ENCODE peak calls at places on chromosomes 2 and 18, in four cellular contexts. One of them, this sample, is unnamed.

GRCh38 chr18:48924621-48925601 is 25.9 kb downstream of the SMAD7 start:
- DNase-seq in psoas muscle: no peak
- DNase-seq in body of pancreas: no peak
- DNase-seq in heart left ventricle: no peak
- DNase-seq in this sample: no peak

GRCh38 chr2:54559593-54560145 is 103.5 kb downstream of the SPTBN1 start:
- DNase-seq in heart left ventricle: peak; percentile 36
- DNase-seq in body of pancreas: peak; percentile 50
- DNase-seq in psoas muscle: no peak
- DNase-seq in this sample: no peak

GRCh38 chr18:46070683-46071614 is 1.1 kb downstream of the PSTPIP2 start:
- DNase-seq in psoas muscle: no peak
- DNase-seq in body of pancreas: peak; percentile 17
- DNase-seq in heart left ventricle: no peak
- DNase-seq in this sample: no peak

GRCh38 chr2:127023504-127023903 is 83.5 kb downstream of the BIN1 start:
- DNase-seq in psoas muscle: no peak
- DNase-seq in body of pancreas: no peak
- DNase-seq in heart left ventricle: no peak
- DNase-seq in this sample: no peak

GRCh38 chr18:52700757-52701156 is 360.8 kb downstream of the DCC start:
- DNase-seq in heart left ventricle: no peak
- DNase-seq in body of pancreas: peak; percentile 2
- DNase-seq in psoas muscle: no peak
- DNase-seq in this sample: no peak

GRCh38 chr2:85425588-85425987 is 7.1 kb downstream of the SH2D6 start:
- DNase-seq in heart left ventricle: no peak
- DNase-seq in body of pancreas: peak; percentile 75
- DNase-seq in psoas muscle: no peak
- DNase-seq in this sample: no peak

GRCh38 chr2:24439971-24440340 is 51.1 kb upstream of the NCOA1 start:
- DNase-seq in psoas muscle: no peak
- DNase-seq in heart left ventricle: no peak
- DNase-seq in body of pancreas: no peak
- DNase-seq in this sample: no peak

GRCh38 chr2:235599596-235600338 is 105.9 kb downstream of the AGAP1 start:
- DNase-seq in body of pancreas: no peak
- DNase-seq in heart left ventricle: no peak
- DNase-seq in psoas muscle: no peak
- DNase-seq in this sample: no peak

GRCh38 chr2:43412121-43412753 is 183.6 kb downstream of the THADA start:
- DNase-seq in psoas muscle: no peak
- DNase-seq in body of pancreas: no peak
- DNase-seq in heart left ventricle: no peak
- DNase-seq in this sample: no peak

GRCh38 chr2:65228249-65228750 is 669 bp downstream of the ACTR2 start:
- DNase-seq in body of pancreas: no peak
- DNase-seq in heart left ventricle: no peak
- DNase-seq in psoas muscle: no peak
- DNase-seq in this sample: no peak

GRCh38 chr18:27136208-27136535 is 48.9 kb downstream of the CHST9 start:
- DNase-seq in heart left ventricle: no peak
- DNase-seq in psoas muscle: no peak
- DNase-seq in body of pancreas: peak; percentile 50
- DNase-seq in this sample: no peak

GRCh38 chr2:68747918-68748317 is 13.3 kb downstream of the ARHGAP25 start:
- DNase-seq in body of pancreas: no peak
- DNase-seq in heart left ventricle: no peak
- DNase-seq in psoas muscle: no peak
- DNase-seq in this sample: no peak

DNA sequence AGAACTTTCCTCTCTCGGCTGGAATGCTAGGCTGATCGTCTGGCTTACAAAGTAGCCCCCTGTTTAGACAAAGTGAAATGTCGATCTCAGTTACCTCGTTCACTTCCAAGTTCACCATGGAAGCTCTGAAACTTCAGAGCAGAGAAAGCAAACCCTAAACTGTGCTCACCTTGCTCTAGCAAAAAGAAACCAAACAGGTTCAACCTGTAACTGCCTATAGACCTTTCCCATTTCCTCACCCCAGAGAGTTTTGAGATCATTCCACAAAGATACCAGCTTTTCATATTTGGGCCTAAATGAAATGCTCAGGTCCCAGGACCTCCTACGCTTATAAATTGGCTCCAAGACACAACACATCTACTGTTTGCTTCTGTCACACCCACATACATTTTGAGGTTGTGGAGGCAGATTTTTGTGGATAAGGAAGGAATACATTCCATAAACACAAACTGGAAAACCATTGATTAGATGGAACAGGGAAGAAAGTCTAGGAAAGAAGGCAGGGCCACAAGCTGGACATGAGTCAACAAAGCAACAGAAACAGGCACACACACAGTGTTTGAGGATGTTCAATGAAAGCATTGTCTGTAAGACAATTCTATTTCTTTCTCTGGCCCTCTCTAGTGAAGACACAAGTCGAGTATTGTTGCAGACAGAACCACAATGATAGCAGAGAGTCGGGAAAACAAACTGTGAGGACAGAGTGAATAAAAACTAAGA is 52.8 kb upstream of the TGIF1 start:
- DNase-seq in body of pancreas: no peak
- DNase-seq in heart left ventricle: no peak
- DNase-seq in psoas muscle: no peak
- DNase-seq in this sample: peak; percentile 8
- H3K27ac ChIP-seq in body of pancreas: no peak overlapping the region
- H3K27ac ChIP-seq in heart left ventricle: no peak overlapping the region
- H3K27ac ChIP-seq in psoas muscle: no peak overlapping the region
- H3K27ac ChIP-seq in this sample: peak overlapping the region; percentile 96

GRCh38 chr2:217501887-217502286 is 500.9 kb downstream of the TNS1 start:
- DNase-seq in psoas muscle: no peak
- DNase-seq in body of pancreas: no peak
- DNase-seq in heart left ventricle: no peak
- DNase-seq in this sample: no peak
- H3K27ac ChIP-seq in psoas muscle: no peak overlapping the region
- H3K27ac ChIP-seq in body of pancreas: no peak overlapping the region
- H3K27ac ChIP-seq in heart left ventricle: no peak overlapping the region
- H3K27ac ChIP-seq in this sample: no peak overlapping the region

GRCh38 chr18:68438536-68438935 is 276.4 kb downstream of the TMX3 start:
- DNase-seq in body of pancreas: no peak
- DNase-seq in psoas muscle: no peak
- DNase-seq in heart left ventricle: no peak
- DNase-seq in this sample: no peak

GRCh38 chr18:68438983-68439382 is 275.9 kb downstream of the TMX3 start:
- DNase-seq in psoas muscle: peak; percentile 12
- DNase-seq in heart left ventricle: no peak
- DNase-seq in body of pancreas: peak; percentile 5
- DNase-seq in this sample: no peak

GRCh38 chr18:68441241-68441640 is 273.7 kb downstream of the TMX3 start:
- DNase-seq in body of pancreas: no peak
- DNase-seq in psoas muscle: no peak
- DNase-seq in heart left ventricle: no peak
- DNase-seq in this sample: no peak

GRCh38 chr18:68439672-68440071 is 275.2 kb downstream of the TMX3 start:
- DNase-seq in body of pancreas: no peak
- DNase-seq in psoas muscle: no peak
- DNase-seq in heart left ventricle: no peak
- DNase-seq in this sample: no peak

GRCh38 chr18:68440433-68440832 is 274.5 kb downstream of the TMX3 start:
- DNase-seq in body of pancreas: peak; percentile 5
- DNase-seq in heart left ventricle: no peak
- DNase-seq in psoas muscle: no peak
- DNase-seq in this sample: no peak
- H3K27ac ChIP-seq in body of pancreas: no peak overlapping the region
- H3K27ac ChIP-seq in heart left ventricle: no peak overlapping the region
- H3K27ac ChIP-seq in psoas muscle: no peak overlapping the region
- H3K27ac ChIP-seq in this sample: no peak overlapping the region

GRCh38 chr2:230868947-230869690 is 4.4 kb downstream of the ITM2C start:
- DNase-seq in psoas muscle: no peak
- DNase-seq in heart left ventricle: no peak
- DNase-seq in body of pancreas: no peak
- DNase-seq in this sample: no peak
- H3K27ac ChIP-seq in psoas muscle: no peak overlapping the region
- H3K27ac ChIP-seq in heart left ventricle: peak overlapping the region; percentile 73
- H3K27ac ChIP-seq in body of pancreas: peak overlapping the region; percentile 13
- H3K27ac ChIP-seq in this sample: peak overlapping the region; percentile 73

GRCh38 chr2:180203972-180204371 is 196.9 kb upstream of the CWC22 start:
- DNase-seq in heart left ventricle: no peak
- DNase-seq in psoas muscle: peak; percentile 25
- DNase-seq in body of pancreas: peak; percentile 20
- DNase-seq in this sample: no peak
- H3K27ac ChIP-seq in heart left ventricle: no peak overlapping the region
- H3K27ac ChIP-seq in psoas muscle: no peak overlapping the region
- H3K27ac ChIP-seq in body of pancreas: no peak overlapping the region
- H3K27ac ChIP-seq in this sample: peak overlapping the region; percentile 22

GRCh38 chr2:66576381-66577330 is 141.7 kb downstream of the MEIS1 start:
- DNase-seq in heart left ventricle: no peak
- DNase-seq in psoas muscle: peak; percentile 27
- DNase-seq in body of pancreas: peak; percentile 76
- DNase-seq in this sample: no peak

GRCh38 chr2:66573412-66573811 is 138.5 kb downstream of the MEIS1 start:
- DNase-seq in psoas muscle: no peak
- DNase-seq in heart left ventricle: no peak
- DNase-seq in body of pancreas: peak; percentile 55
- DNase-seq in this sample: no peak

GRCh38 chr2:66575625-66576371 is 140.9 kb downstream of the MEIS1 start:
- DNase-seq in psoas muscle: peak; percentile 40
- DNase-seq in body of pancreas: peak; percentile 53
- DNase-seq in heart left ventricle: peak; percentile 32
- DNase-seq in this sample: no peak

GRCh38 chr2:66573866-66574265 is 138.9 kb downstream of the MEIS1 start:
- DNase-seq in heart left ventricle: no peak
- DNase-seq in body of pancreas: peak; percentile 26
- DNase-seq in psoas muscle: no peak
- DNase-seq in this sample: no peak

DNA sequence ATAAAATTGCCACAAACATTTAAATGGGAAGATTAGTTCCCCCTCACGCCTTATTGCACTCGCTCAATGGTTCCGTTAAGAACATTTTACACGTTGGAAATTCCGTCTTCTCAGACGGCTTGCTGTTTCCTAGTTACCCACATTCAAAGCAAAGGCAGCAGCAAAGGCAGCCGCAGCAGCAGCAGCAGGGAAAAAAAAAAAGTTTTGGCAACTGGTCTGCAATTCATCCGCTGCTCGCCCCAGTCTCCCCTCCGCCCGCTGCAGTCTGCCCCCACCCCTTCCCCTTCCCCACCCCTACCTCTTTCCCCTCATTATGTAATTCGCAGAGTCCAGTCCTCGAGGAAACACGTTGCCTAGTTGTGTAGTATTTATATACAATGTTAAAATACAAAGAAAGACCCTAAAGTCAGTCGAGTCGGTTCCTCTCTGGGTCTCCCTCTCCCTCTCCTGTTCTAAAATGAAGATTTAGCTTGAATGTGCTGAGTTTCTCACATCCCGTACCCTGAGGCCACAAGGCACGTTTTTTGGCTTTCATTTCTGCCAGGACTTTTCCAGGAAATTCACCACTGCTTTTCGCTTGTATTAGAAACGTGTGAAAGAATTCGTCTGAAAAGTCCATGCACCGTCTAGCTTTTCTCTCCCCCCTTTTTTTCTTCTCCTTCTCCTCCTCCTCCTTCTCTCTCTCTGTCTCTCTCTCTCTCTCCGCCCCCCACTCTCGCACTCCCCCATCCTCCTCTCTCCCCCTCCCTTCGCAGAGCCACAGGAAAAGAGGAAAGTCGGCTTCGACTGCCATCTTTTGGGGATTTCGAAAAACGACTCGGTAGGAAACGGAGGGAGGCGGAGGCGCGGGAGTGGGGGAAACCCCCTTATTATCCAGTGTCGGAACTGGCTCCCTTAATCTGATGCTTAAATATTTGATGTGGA is 140.0 kb downstream of the MEIS1 start:
- DNase-seq in heart left ventricle: peak; percentile 68
- DNase-seq in body of pancreas: peak; percentile 82
- DNase-seq in psoas muscle: peak; percentile 56
- DNase-seq in this sample: peak; percentile 33
- H3K27ac ChIP-seq in heart left ventricle: peak overlapping the region; percentile 97
- H3K27ac ChIP-seq in body of pancreas: peak overlapping the region; percentile 92
- H3K27ac ChIP-seq in psoas muscle: no peak overlapping the region
- H3K27ac ChIP-seq in this sample: peak overlapping the region; percentile 63

DNA sequence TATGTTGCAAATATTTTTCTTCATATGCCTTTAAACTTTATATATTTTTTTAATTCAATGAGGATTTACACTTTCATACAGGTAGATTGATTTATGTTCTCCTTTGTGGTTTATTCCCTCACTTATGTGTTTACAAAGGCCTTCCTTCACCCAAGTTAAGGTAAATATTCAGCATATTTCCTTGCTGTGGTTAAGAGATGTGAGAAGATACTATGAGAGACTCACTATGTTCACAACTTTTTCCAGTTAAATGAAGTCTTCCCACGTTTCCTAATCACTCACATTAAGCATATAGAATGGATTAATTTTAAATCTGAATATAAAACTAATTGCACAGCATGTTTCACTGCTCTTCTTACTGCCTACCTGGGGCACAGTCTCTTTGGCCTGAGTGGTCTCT is 597 bp downstream of the PECR start:
- DNase-seq in body of pancreas: no peak
- DNase-seq in heart left ventricle: no peak
- DNase-seq in psoas muscle: no peak
- DNase-seq in this sample: no peak
- H3K27ac ChIP-seq in body of pancreas: peak overlapping the region; percentile 59
- H3K27ac ChIP-seq in heart left ventricle: no peak overlapping the region
- H3K27ac ChIP-seq in psoas muscle: no peak overlapping the region
- H3K27ac ChIP-seq in this sample: peak overlapping the region; percentile 82

DNA sequence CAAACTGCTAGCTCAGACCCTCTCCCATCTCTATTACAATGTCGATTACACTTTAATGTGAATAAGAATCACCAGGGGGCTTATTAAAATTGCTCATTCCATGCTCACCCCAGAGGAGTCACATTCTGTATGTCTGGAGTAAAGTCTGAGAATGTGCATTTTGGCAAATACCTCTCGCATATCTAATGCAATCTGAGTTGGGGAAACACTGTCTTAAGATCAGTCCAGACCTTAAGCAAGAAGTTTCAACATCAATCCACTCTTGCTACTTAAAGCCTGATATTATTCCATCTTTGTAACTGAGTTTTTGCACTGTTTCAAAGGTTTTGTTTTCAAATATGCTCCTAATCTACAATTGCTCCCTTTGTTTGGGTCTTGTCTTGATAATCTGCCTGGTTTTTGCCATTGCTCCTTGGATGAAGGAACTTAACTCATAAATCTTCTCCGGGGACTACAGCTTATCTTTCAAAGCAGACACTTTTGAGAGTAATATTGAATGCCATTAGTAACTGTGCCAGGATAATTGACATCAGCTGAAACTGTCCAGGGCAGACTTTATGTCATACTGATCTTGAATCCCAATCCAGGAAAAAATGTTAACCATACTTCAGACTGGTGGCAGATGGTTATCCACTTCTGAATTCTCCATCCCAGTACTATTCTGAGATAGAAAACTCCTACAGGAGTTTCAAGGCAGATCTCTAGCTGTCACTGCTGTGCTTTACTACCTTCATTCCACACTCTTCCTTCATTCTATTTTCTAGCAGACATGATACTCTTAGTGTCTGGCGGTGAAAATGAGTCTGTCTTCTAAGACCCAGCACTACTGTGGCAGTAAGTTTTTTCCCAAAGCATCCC is 200.9 kb downstream of the ERBB4 start:
- DNase-seq in psoas muscle: no peak
- DNase-seq in heart left ventricle: no peak
- DNase-seq in body of pancreas: no peak
- DNase-seq in this sample: no peak
- H3K27ac ChIP-seq in psoas muscle: no peak overlapping the region
- H3K27ac ChIP-seq in heart left ventricle: no peak overlapping the region
- H3K27ac ChIP-seq in body of pancreas: no peak overlapping the region
- H3K27ac ChIP-seq in this sample: no peak overlapping the region

GRCh38 chr18:10726198-10727068 is 200.6 kb downstream of the NAPG start:
- DNase-seq in body of pancreas: peak; percentile 39
- DNase-seq in heart left ventricle: no peak
- DNase-seq in psoas muscle: no peak
- DNase-seq in this sample: no peak
- H3K27ac ChIP-seq in body of pancreas: no peak overlapping the region
- H3K27ac ChIP-seq in heart left ventricle: no peak overlapping the region
- H3K27ac ChIP-seq in psoas muscle: no peak overlapping the region
- H3K27ac ChIP-seq in this sample: no peak overlapping the region

This sample was measured in caudate nucleus.